ENCODE peak calls at places on chromosomes 13 and 19, in seven cellular contexts. One of them, this sample, is unnamed.

GRCh38 chr13:50617134-50617721 is 226.3 kb downstream of the DLEU7 start:
- DNase-seq in GM23338: no peak
- DNase-seq in uterus: peak
- DNase-seq in natural killer cell treated with Interleukin-12 subunit alpha and Interleukin-12 subunit beta and Interleukin-15 and Interleukin-18, amount 100 ng/mL, for 72 hours: no peak
- DNase-seq in stimulated activated CD8-positive, alpha-beta memory T cell treated with anti-CD3 and anti-CD28 coated beads, Interleukin-2, amount 100 ng/mL, for 48 hours: no peak
- DNase-seq in effector memory CD4-positive, alpha-beta T cell: no peak
- DNase-seq in Caki2: peak
- DNase-seq in this sample: no peak

GRCh38 chr19:55446060-55446459 is 3.0 kb upstream of the SHISA7 start:
- DNase-seq in GM23338: no peak
- DNase-seq in uterus: no peak
- DNase-seq in natural killer cell treated with Interleukin-12 subunit alpha and Interleukin-12 subunit beta and Interleukin-15 and Interleukin-18, amount 100 ng/mL, for 72 hours: no peak
- DNase-seq in stimulated activated CD8-positive, alpha-beta memory T cell treated with anti-CD3 and anti-CD28 coated beads, Interleukin-2, amount 100 ng/mL, for 48 hours: no peak
- DNase-seq in effector memory CD4-positive, alpha-beta T cell: no peak
- DNase-seq in Caki2: no peak
- DNase-seq in this sample: no peak

GRCh38 chr13:23984541-23984940 is 87.2 kb upstream of the C1QTNF9B start:
- DNase-seq in GM23338: no peak
- DNase-seq in uterus: peak
- DNase-seq in natural killer cell treated with Interleukin-12 subunit alpha and Interleukin-12 subunit beta and Interleukin-15 and Interleukin-18, amount 100 ng/mL, for 72 hours: no peak
- DNase-seq in stimulated activated CD8-positive, alpha-beta memory T cell treated with anti-CD3 and anti-CD28 coated beads, Interleukin-2, amount 100 ng/mL, for 48 hours: no peak
- DNase-seq in effector memory CD4-positive, alpha-beta T cell: no peak
- DNase-seq in Caki2: no peak
- DNase-seq in this sample: no peak

GRCh38 chr13:67226686-67227085 is 3.5 kb downstream of the PCDH9 start:
- DNase-seq in GM23338: no peak
- DNase-seq in uterus: no peak
- DNase-seq in natural killer cell treated with Interleukin-12 subunit alpha and Interleukin-12 subunit beta and Interleukin-15 and Interleukin-18, amount 100 ng/mL, for 72 hours: no peak
- DNase-seq in stimulated activated CD8-positive, alpha-beta memory T cell treated with anti-CD3 and anti-CD28 coated beads, Interleukin-2, amount 100 ng/mL, for 48 hours: no peak
- DNase-seq in effector memory CD4-positive, alpha-beta T cell: no peak
- DNase-seq in Caki2: no peak
- DNase-seq in this sample: no peak

GRCh38 chr13:47588676-47589075 is 412.4 kb downstream of the SUCLA2 start:
- DNase-seq in GM23338: peak
- DNase-seq in uterus: no peak
- DNase-seq in natural killer cell treated with Interleukin-12 subunit alpha and Interleukin-12 subunit beta and Interleukin-15 and Interleukin-18, amount 100 ng/mL, for 72 hours: no peak
- DNase-seq in stimulated activated CD8-positive, alpha-beta memory T cell treated with anti-CD3 and anti-CD28 coated beads, Interleukin-2, amount 100 ng/mL, for 48 hours: no peak
- DNase-seq in effector memory CD4-positive, alpha-beta T cell: no peak
- DNase-seq in Caki2: no peak
- DNase-seq in this sample: no peak

GRCh38 chr13:85828094-85828684 is 29.0 kb upstream of the SLITRK6 start:
- DNase-seq in GM23338: peak
- DNase-seq in uterus: no peak
- DNase-seq in natural killer cell treated with Interleukin-12 subunit alpha and Interleukin-12 subunit beta and Interleukin-15 and Interleukin-18, amount 100 ng/mL, for 72 hours: no peak
- DNase-seq in stimulated activated CD8-positive, alpha-beta memory T cell treated with anti-CD3 and anti-CD28 coated beads, Interleukin-2, amount 100 ng/mL, for 48 hours: no peak
- DNase-seq in effector memory CD4-positive, alpha-beta T cell: no peak
- DNase-seq in Caki2: no peak
- DNase-seq in this sample: no peak

GRCh38 chr13:28475916-28476725 is 18.8 kb downstream of the FLT1 start:
- DNase-seq in GM23338: no peak
- DNase-seq in uterus: no peak
- DNase-seq in natural killer cell treated with Interleukin-12 subunit alpha and Interleukin-12 subunit beta and Interleukin-15 and Interleukin-18, amount 100 ng/mL, for 72 hours: no peak
- DNase-seq in stimulated activated CD8-positive, alpha-beta memory T cell treated with anti-CD3 and anti-CD28 coated beads, Interleukin-2, amount 100 ng/mL, for 48 hours: no peak
- DNase-seq in effector memory CD4-positive, alpha-beta T cell: no peak
- DNase-seq in Caki2: no peak
- DNase-seq in this sample: no peak

GRCh38 chr13:112140366-112140765 is 73.4 kb downstream of the SOX1 start:
- DNase-seq in GM23338: no peak
- DNase-seq in uterus: no peak
- DNase-seq in natural killer cell treated with Interleukin-12 subunit alpha and Interleukin-12 subunit beta and Interleukin-15 and Interleukin-18, amount 100 ng/mL, for 72 hours: no peak
- DNase-seq in stimulated activated CD8-positive, alpha-beta memory T cell treated with anti-CD3 and anti-CD28 coated beads, Interleukin-2, amount 100 ng/mL, for 48 hours: no peak
- DNase-seq in effector memory CD4-positive, alpha-beta T cell: no peak
- DNase-seq in Caki2: no peak
- DNase-seq in this sample: no peak

GRCh38 chr13:52002361-52002760 is 8.9 kb downstream of the ATP7B start:
- DNase-seq in GM23338: peak
- DNase-seq in uterus: no peak
- DNase-seq in natural killer cell treated with Interleukin-12 subunit alpha and Interleukin-12 subunit beta and Interleukin-15 and Interleukin-18, amount 100 ng/mL, for 72 hours: no peak
- DNase-seq in stimulated activated CD8-positive, alpha-beta memory T cell treated with anti-CD3 and anti-CD28 coated beads, Interleukin-2, amount 100 ng/mL, for 48 hours: no peak
- DNase-seq in effector memory CD4-positive, alpha-beta T cell: no peak
- DNase-seq in Caki2: no peak
- DNase-seq in this sample: no peak

GRCh38 chr19:13505761-13506549 is at the start of gene CACNA1A:
- DNase-seq in GM23338: peak
- DNase-seq in uterus: no peak
- DNase-seq in natural killer cell treated with Interleukin-12 subunit alpha and Interleukin-12 subunit beta and Interleukin-15 and Interleukin-18, amount 100 ng/mL, for 72 hours: no peak
- DNase-seq in stimulated activated CD8-positive, alpha-beta memory T cell treated with anti-CD3 and anti-CD28 coated beads, Interleukin-2, amount 100 ng/mL, for 48 hours: no peak
- DNase-seq in effector memory CD4-positive, alpha-beta T cell: no peak
- DNase-seq in Caki2: no peak
- DNase-seq in this sample: no peak

GRCh38 chr13:42497798-42498197 is 76.2 kb upstream of the TNFSF11 start:
- DNase-seq in GM23338: no peak
- DNase-seq in uterus: no peak
- DNase-seq in natural killer cell treated with Interleukin-12 subunit alpha and Interleukin-12 subunit beta and Interleukin-15 and Interleukin-18, amount 100 ng/mL, for 72 hours: no peak
- DNase-seq in stimulated activated CD8-positive, alpha-beta memory T cell treated with anti-CD3 and anti-CD28 coated beads, Interleukin-2, amount 100 ng/mL, for 48 hours: no peak
- DNase-seq in effector memory CD4-positive, alpha-beta T cell: no peak
- DNase-seq in Caki2: peak
- DNase-seq in this sample: no peak

GRCh38 chr19:18481505-18482222 is 40.2 kb downstream of the ELL start:
- DNase-seq in GM23338: no peak
- DNase-seq in uterus: no peak
- DNase-seq in natural killer cell treated with Interleukin-12 subunit alpha and Interleukin-12 subunit beta and Interleukin-15 and Interleukin-18, amount 100 ng/mL, for 72 hours: no peak
- DNase-seq in stimulated activated CD8-positive, alpha-beta memory T cell treated with anti-CD3 and anti-CD28 coated beads, Interleukin-2, amount 100 ng/mL, for 48 hours: no peak
- DNase-seq in effector memory CD4-positive, alpha-beta T cell: no peak
- DNase-seq in Caki2: no peak
- DNase-seq in this sample: no peak

GRCh38 chr19:12838182-12838890 is at the start of gene MAST1:
- DNase-seq in GM23338: peak
- DNase-seq in uterus: no peak
- DNase-seq in natural killer cell treated with Interleukin-12 subunit alpha and Interleukin-12 subunit beta and Interleukin-15 and Interleukin-18, amount 100 ng/mL, for 72 hours: no peak
- DNase-seq in stimulated activated CD8-positive, alpha-beta memory T cell treated with anti-CD3 and anti-CD28 coated beads, Interleukin-2, amount 100 ng/mL, for 48 hours: no peak
- DNase-seq in effector memory CD4-positive, alpha-beta T cell: peak
- DNase-seq in Caki2: peak
- DNase-seq in this sample: no peak

GRCh38 chr19:43562698-43563241 is 12.6 kb downstream of the XRCC1 start:
- DNase-seq in GM23338: no peak
- DNase-seq in uterus: peak
- DNase-seq in natural killer cell treated with Interleukin-12 subunit alpha and Interleukin-12 subunit beta and Interleukin-15 and Interleukin-18, amount 100 ng/mL, for 72 hours: peak
- DNase-seq in stimulated activated CD8-positive, alpha-beta memory T cell treated with anti-CD3 and anti-CD28 coated beads, Interleukin-2, amount 100 ng/mL, for 48 hours: peak
- DNase-seq in effector memory CD4-positive, alpha-beta T cell: peak
- DNase-seq in Caki2: peak
- DNase-seq in this sample: peak

GRCh38 chr19:16325161-16325527 is 518 bp downstream of the KLF2 start:
- DNase-seq in GM23338: peak
- DNase-seq in uterus: no peak
- DNase-seq in natural killer cell treated with Interleukin-12 subunit alpha and Interleukin-12 subunit beta and Interleukin-15 and Interleukin-18, amount 100 ng/mL, for 72 hours: no peak
- DNase-seq in stimulated activated CD8-positive, alpha-beta memory T cell treated with anti-CD3 and anti-CD28 coated beads, Interleukin-2, amount 100 ng/mL, for 48 hours: no peak
- DNase-seq in effector memory CD4-positive, alpha-beta T cell: peak
- DNase-seq in Caki2: no peak
- DNase-seq in this sample: peak

GRCh38 chr13:64471916-64472315 is 2758.2 kb downstream of the PCDH9 start:
- DNase-seq in GM23338: peak
- DNase-seq in uterus: no peak
- DNase-seq in natural killer cell treated with Interleukin-12 subunit alpha and Interleukin-12 subunit beta and Interleukin-15 and Interleukin-18, amount 100 ng/mL, for 72 hours: no peak
- DNase-seq in stimulated activated CD8-positive, alpha-beta memory T cell treated with anti-CD3 and anti-CD28 coated beads, Interleukin-2, amount 100 ng/mL, for 48 hours: no peak
- DNase-seq in effector memory CD4-positive, alpha-beta T cell: no peak
- DNase-seq in Caki2: peak
- DNase-seq in this sample: no peak

GRCh38 chr13:98143601-98144500 is 957 bp downstream of the FARP1 start:
- DNase-seq in GM23338: peak
- DNase-seq in uterus: peak
- DNase-seq in natural killer cell treated with Interleukin-12 subunit alpha and Interleukin-12 subunit beta and Interleukin-15 and Interleukin-18, amount 100 ng/mL, for 72 hours: no peak
- DNase-seq in stimulated activated CD8-positive, alpha-beta memory T cell treated with anti-CD3 and anti-CD28 coated beads, Interleukin-2, amount 100 ng/mL, for 48 hours: no peak
- DNase-seq in effector memory CD4-positive, alpha-beta T cell: no peak
- DNase-seq in Caki2: no peak
- DNase-seq in this sample: peak

GRCh38 chr19:17117250-17117789 is 41.7 kb downstream of the MYO9B start:
- DNase-seq in GM23338: no peak
- DNase-seq in uterus: no peak
- DNase-seq in natural killer cell treated with Interleukin-12 subunit alpha and Interleukin-12 subunit beta and Interleukin-15 and Interleukin-18, amount 100 ng/mL, for 72 hours: no peak
- DNase-seq in stimulated activated CD8-positive, alpha-beta memory T cell treated with anti-CD3 and anti-CD28 coated beads, Interleukin-2, amount 100 ng/mL, for 48 hours: no peak
- DNase-seq in effector memory CD4-positive, alpha-beta T cell: no peak
- DNase-seq in Caki2: no peak
- DNase-seq in this sample: no peak

GRCh38 chr19:38975861-38976271 is 324 bp upstream of the FBXO17 start:
- DNase-seq in GM23338: peak
- DNase-seq in uterus: peak
- DNase-seq in natural killer cell treated with Interleukin-12 subunit alpha and Interleukin-12 subunit beta and Interleukin-15 and Interleukin-18, amount 100 ng/mL, for 72 hours: no peak
- DNase-seq in stimulated activated CD8-positive, alpha-beta memory T cell treated with anti-CD3 and anti-CD28 coated beads, Interleukin-2, amount 100 ng/mL, for 48 hours: no peak
- DNase-seq in effector memory CD4-positive, alpha-beta T cell: no peak
- DNase-seq in Caki2: peak
- DNase-seq in this sample: no peak

GRCh38 chr13:36912369-36912768 is 7.7 kb downstream of the SMAD9 start:
- DNase-seq in GM23338: no peak
- DNase-seq in uterus: no peak
- DNase-seq in natural killer cell treated with Interleukin-12 subunit alpha and Interleukin-12 subunit beta and Interleukin-15 and Interleukin-18, amount 100 ng/mL, for 72 hours: no peak
- DNase-seq in stimulated activated CD8-positive, alpha-beta memory T cell treated with anti-CD3 and anti-CD28 coated beads, Interleukin-2, amount 100 ng/mL, for 48 hours: no peak
- DNase-seq in effector memory CD4-positive, alpha-beta T cell: no peak
- DNase-seq in Caki2: no peak
- DNase-seq in this sample: no peak

GRCh38 chr13:25375727-25376358 is 4.1 kb downstream of the ATP8A2 start:
- DNase-seq in GM23338: peak
- DNase-seq in uterus: no peak
- DNase-seq in natural killer cell treated with Interleukin-12 subunit alpha and Interleukin-12 subunit beta and Interleukin-15 and Interleukin-18, amount 100 ng/mL, for 72 hours: no peak
- DNase-seq in stimulated activated CD8-positive, alpha-beta memory T cell treated with anti-CD3 and anti-CD28 coated beads, Interleukin-2, amount 100 ng/mL, for 48 hours: no peak
- DNase-seq in effector memory CD4-positive, alpha-beta T cell: no peak
- DNase-seq in Caki2: peak
- DNase-seq in this sample: no peak

GRCh38 chr13:48647625-48648024 is 6.1 kb upstream of the CYSLTR2 start:
- DNase-seq in GM23338: no peak
- DNase-seq in uterus: no peak
- DNase-seq in natural killer cell treated with Interleukin-12 subunit alpha and Interleukin-12 subunit beta and Interleukin-15 and Interleukin-18, amount 100 ng/mL, for 72 hours: no peak
- DNase-seq in stimulated activated CD8-positive, alpha-beta memory T cell treated with anti-CD3 and anti-CD28 coated beads, Interleukin-2, amount 100 ng/mL, for 48 hours: no peak
- DNase-seq in effector memory CD4-positive, alpha-beta T cell: no peak
- DNase-seq in Caki2: no peak
- DNase-seq in this sample: no peak